ENCODE peak calls at places on chromosomes 5 and 9, in ten cellular contexts. P is fibroblast of the aortic adventitia; E is PC-9; V is AG09309; T is transverse colon; G is CD8-positive, alpha-beta T cell; F is Peyer's patch; R is gastrocnemius medialis; S is HFFc6; Q is H1. J is an unnamed sample.

GRCh38 chr9:20304001-20304400 is 318.3 kb downstream of the MLLT3 start:
- DNase-seq in P (no peak), E (no peak), V (no peak), T (no peak), G (no peak), F (no peak), R (no peak), S (no peak), Q (no peak), J (no peak)

GRCh38 chr5:143412656-143413342 is 9.3 kb upstream of the NR3C1 start:
- DNase-seq in P (no peak), E (peak; percentile 55), V (no peak), T (no peak), G (no peak), F (no peak), R (no peak), S (no peak), Q (no peak), J (no peak)

GRCh38 chr9:109346904-109347303 is 26.0 kb upstream of the EPB41L4B start:
- DNase-seq in P (no peak), E (no peak), V (no peak), T (no peak), G (no peak), F (no peak), R (no peak), S (no peak), Q (no peak), J (no peak)

GRCh38 chr9:99906403-99907207 is at the start of gene STX17:
- DNase-seq in P (peak; percentile 73), E (peak; percentile 57), V (peak; percentile 25), T (peak; percentile 83), G (peak; percentile 91), F (peak; percentile 81), R (peak; percentile 53), S (peak; percentile 60), Q (peak; percentile 96), J (peak; percentile 82)

GRCh38 chr9:70634696-70635095 is 220.2 kb upstream of the KLF9 start:
- DNase-seq in P (no peak), E (no peak), V (no peak), T (no peak), G (no peak), F (no peak), R (no peak), S (no peak), Q (no peak), J (no peak)

GRCh38 chr9:88818495-88819201 is 172.6 kb upstream of the S1PR3 start:
- DNase-seq in P (peak; percentile 67), E (no peak), V (no peak), T (no peak), G (no peak), F (no peak), R (no peak), S (peak; percentile 50), Q (peak; percentile 50), J (peak; percentile 85)

GRCh38 chr5:133878236-133878555 is 90.2 kb downstream of the C5orf15 start:
- DNase-seq in P (no peak), E (no peak), V (no peak), T (no peak), G (no peak), F (no peak), R (no peak), S (no peak), Q (no peak), J (no peak)

GRCh38 chr9:114641974-114642373 is 15.6 kb downstream of the TEX53 start:
- DNase-seq in P (no peak), E (no peak), V (no peak), T (no peak), G (no peak), F (no peak), R (no peak), S (no peak), Q (no peak), J (no peak)

GRCh38 chr9:78669591-78669990 is 372.7 kb downstream of the PSAT1 start:
- DNase-seq in P (no peak), E (no peak), V (no peak), T (no peak), G (no peak), F (no peak), R (no peak), S (no peak), Q (no peak), J (no peak)

GRCh38 chr5:132027027-132027426 is 15.6 kb upstream of the ACSL6 start:
- DNase-seq in P (no peak), E (no peak), V (no peak), T (no peak), G (no peak), F (no peak), R (no peak), S (no peak), Q (no peak), J (no peak)
- TF ChIP-seq CTCF in P (no peak), E (no peak), V (no peak), T (no peak), G (no peak), F (no peak), R (no peak), S (no peak), Q (no peak), J (no peak)

GRCh38 chr9:23686896-23687295 is 139.1 kb downstream of the ELAVL2 start:
- DNase-seq in P (no peak), E (no peak), V (no peak), T (no peak), G (no peak), F (no peak), R (no peak), S (no peak), Q (no peak), J (peak; percentile 31)
- TF ChIP-seq CTCF in P (no peak), E (no peak), V (no peak), T (no peak), G (no peak), F (no peak), R (no peak), S (no peak), Q (no peak), J (no peak)

DNA sequence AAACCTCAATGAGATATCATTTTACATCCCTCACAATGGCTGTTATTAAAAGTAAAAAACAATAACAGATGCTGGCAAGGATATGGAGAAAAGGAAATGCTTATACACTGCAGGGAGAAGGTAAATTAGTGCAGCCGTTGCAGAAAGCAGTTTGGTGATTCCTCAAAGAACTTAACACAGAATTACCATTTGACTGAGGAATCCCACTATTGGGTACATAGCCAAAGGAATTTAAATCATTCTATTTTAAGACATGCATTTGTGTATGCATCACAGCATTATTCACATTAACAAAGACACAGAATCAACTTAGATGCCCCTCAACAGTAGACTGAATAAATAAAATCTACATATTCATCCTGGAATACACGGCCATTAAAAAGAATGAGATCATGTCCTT is 510.0 kb upstream of the CDH9 start:
- DNase-seq in P (no peak), E (no peak), V (no peak), T (no peak), G (no peak), F (no peak), R (no peak), S (no peak), Q (no peak), J (no peak)
- TF ChIP-seq CTCF in P (no peak), E (no peak), V (no peak), T (no peak), G (no peak), F (no peak), R (no peak), S (no peak), Q (no peak), J (no peak)

GRCh38 chr5:77620404-77620803 is 18.1 kb downstream of the OTP start:
- DNase-seq in P (no peak), E (peak; percentile 77), V (no peak), T (no peak), G (no peak), F (no peak), R (no peak), S (no peak), Q (peak; percentile 58), J (no peak)
- TF ChIP-seq CTCF in P (no peak), E (peak; percentile 51), V (no peak), T (peak; percentile 18), G (no peak), F (no peak), R (no peak), S (no peak), Q (peak; percentile 37), J (no peak)

J was measured in astrocyte of the spinal cord.